ENCODE peak calls at places on chromosomes 4 and X, in nine cellular contexts. P, V, Y, A, E, C, D, W and X are unnamed samples.

GRCh38 chr4:2393353-2394270 is 24.8 kb downstream of the ZFYVE28 start:
- DNase-seq in A (peak; percentile 11), V (peak; percentile 63), W (peak; percentile 79), Y (peak; percentile 48), C (no peak), D (no peak), P (peak; percentile 32), E (no peak), X (no peak)

GRCh38 chr4:6065166-6065565 is 46.9 kb upstream of the C4orf50 start:
- DNase-seq in W (no peak), C (no peak), P (no peak), A (no peak), E (no peak), Y (no peak), D (no peak), V (no peak), X (no peak)

GRCh38 chr4:80875642-80876041 is 154.9 kb upstream of the BMP3 start:
- DNase-seq in W (no peak), V (no peak), E (no peak), C (no peak), Y (no peak), A (no peak), P (no peak), D (no peak), X (no peak)

GRCh38 chr4:164959896-164960295 is 17.6 kb downstream of the TRIM61 start:
- DNase-seq in E (no peak), A (no peak), Y (no peak), D (no peak), P (no peak), V (no peak), C (no peak), W (no peak), X (no peak)

GRCh38 chr4:4645743-4646142 is 103.9 kb upstream of the STX18 start:
- DNase-seq in E (no peak), D (no peak), Y (no peak), A (peak; percentile 22), P (no peak), V (no peak), C (no peak), W (no peak), X (no peak)

GRCh38 chr4:173343832-173344397 is 9.8 kb upstream of the HMGB2 start:
- DNase-seq in V (no peak), C (no peak), W (peak; percentile 18), A (no peak), Y (no peak), D (no peak), P (no peak), E (no peak), X (no peak)

GRCh38 chr4:176001171-176002006 is 64.3 kb upstream of the WDR17 start:
- DNase-seq in Y (peak; percentile 48), P (peak; percentile 31), C (no peak), A (no peak), V (peak; percentile 23), W (peak; percentile 81), E (no peak), D (no peak), X (peak; percentile 52)

GRCh38 chrX:46376246-46376885 is 168.9 kb downstream of the ZNF674 start:
- DNase-seq in D (no peak), C (no peak), P (peak; percentile 13), A (peak; percentile 58), Y (no peak), V (peak; percentile 17), E (peak; percentile 11), W (peak; percentile 69), X (no peak)

GRCh38 chrX:22155126-22155525 is 117.6 kb upstream of the CBLL2 start:
- DNase-seq in Y (no peak), C (no peak), D (no peak), A (no peak), W (no peak), P (no peak), E (no peak), V (no peak), X (no peak)

GRCh38 chr4:57270350-57270749 is 160.2 kb upstream of the IGFBP7 start:
- DNase-seq in P (no peak), A (no peak), Y (peak; percentile 44), W (no peak), D (no peak), V (no peak), C (no peak), E (no peak), X (no peak)

GRCh38 chr4:183403486-183403885 is 41.0 kb upstream of the CDKN2AIP start:
- DNase-seq in A (no peak), Y (no peak), P (no peak), E (no peak), C (no peak), V (no peak), D (no peak), W (no peak), X (no peak)

GRCh38 chr4:175784986-175785525 is 27.0 kb downstream of the GPM6A start:
- DNase-seq in P (no peak), Y (no peak), A (no peak), W (no peak), D (no peak), E (no peak), C (no peak), V (no peak), X (no peak)

GRCh38 chr4:1445716-1446445 is 39.6 kb upstream of the NKX1-1 start:
- DNase-seq in C (no peak), V (no peak), W (no peak), P (no peak), A (no peak), Y (no peak), E (no peak), D (no peak), X (peak; percentile 40)

GRCh38 chr4:145098675-145099037 is 545 bp downstream of the ABCE1 start:
- DNase-seq in D (no peak), C (peak; percentile 8), E (no peak), Y (no peak), W (no peak), P (peak; percentile 16), V (peak; percentile 38), A (peak; percentile 74), X (no peak)

GRCh38 chr4:16337936-16338335 is 111.7 kb upstream of the TAPT1 start:
- DNase-seq in P (no peak), A (peak; percentile 81), W (no peak), C (no peak), E (no peak), V (no peak), D (no peak), Y (no peak), X (no peak)

GRCh38 chr4:72109959-72110497 is 78.2 kb downstream of the NPFFR2 start:
- DNase-seq in Y (no peak), A (no peak), W (no peak), P (no peak), E (no peak), C (no peak), V (no peak), D (no peak), X (no peak)

DNA sequence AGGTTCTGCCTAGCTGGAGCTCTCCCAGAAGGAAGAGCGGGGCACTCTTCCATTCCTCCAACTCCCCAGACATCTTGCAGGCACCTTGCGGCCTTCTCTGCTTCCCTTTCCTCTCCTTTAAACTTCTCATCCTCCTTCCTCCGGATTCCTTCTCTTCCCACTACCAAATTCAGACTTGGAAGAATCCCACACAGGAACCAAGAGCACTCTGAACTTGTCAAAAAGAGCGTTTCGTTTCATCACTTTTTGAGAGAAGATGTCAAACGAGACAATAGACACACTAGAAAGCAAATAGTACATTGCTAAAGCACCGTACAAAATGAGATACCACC is 512 bp upstream of the UCP1 start:
- DNase-seq in Y (no peak), V (no peak), E (no peak), P (no peak), W (no peak), D (no peak), A (no peak), C (no peak), X (no peak)
- H3K27me3 ChIP-seq in Y (peaks cover 58% of the 10 kb centered on the region), V (peaks cover 11% of the 10 kb centered on the region), E (peaks cover 69% of the 10 kb centered on the region), P (peaks cover 81% of the 10 kb centered on the region), W (peaks cover 85% of the 10 kb centered on the region), D (peaks cover 37% of the 10 kb centered on the region), A (peaks cover 35% of the 10 kb centered on the region), C (peaks cover 76% of the 10 kb centered on the region), X (no peaks in the 10 kb centered on the region)

GRCh38 chr4:98928505-98929340 is at the start of gene EIF4E:
- DNase-seq in Y (peak; percentile 99), A (peak; percentile 97), E (peak; percentile 98), P (peak; percentile 98), C (peak; percentile 93), D (peak; percentile 94), W (peak; percentile 98), V (peak; percentile 100), X (peak; percentile 99)
- TF ChIP-seq CTCF in Y (no peak), A (peak; percentile 22), E (no peak), P (peak; percentile 23), C (peak; percentile 34), D (no peak), W (peak; percentile 32), V (no peak), X (no peak)

DNA sequence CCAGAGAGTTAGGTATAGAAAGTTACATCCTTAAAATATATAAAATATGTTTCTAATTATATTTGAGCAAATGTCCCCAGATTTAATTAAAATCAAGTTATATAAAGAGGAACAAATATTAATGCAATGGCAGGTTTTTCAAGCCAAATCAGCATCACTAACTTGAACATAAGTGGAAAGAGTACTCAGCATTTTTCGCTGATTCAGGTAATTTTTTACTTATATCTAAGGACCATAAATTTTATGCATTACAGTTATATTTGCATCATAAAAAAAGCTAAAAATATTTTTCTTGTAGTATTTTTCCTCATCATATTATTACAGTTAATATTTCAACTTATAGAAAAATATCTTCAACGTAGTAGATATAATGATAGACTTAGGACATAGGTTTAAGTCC is 1047.4 kb downstream of the FAM133A start:
- DNase-seq in A (no peak), V (no peak), E (no peak), C (no peak), Y (no peak), W (no peak), D (no peak), P (no peak), X (no peak)
- H3K27me3 ChIP-seq in A (no peaks in the 10 kb centered on the region), V (no peaks in the 10 kb centered on the region), E (no peaks in the 10 kb centered on the region), C (no peaks in the 10 kb centered on the region), Y (peaks cover 7% of the 10 kb centered on the region), W (no peaks in the 10 kb centered on the region), D (no peaks in the 10 kb centered on the region), P (no peaks in the 10 kb centered on the region), X (no peaks in the 10 kb centered on the region)

GRCh38 chr4:41687971-41688370 is 60.6 kb downstream of the PHOX2B start:
- DNase-seq in V (no peak), Y (no peak), W (no peak), C (no peak), A (no peak), E (no peak), D (no peak), P (no peak), X (no peak)

GRCh38 chr4:41696131-41696530 is 52.4 kb downstream of the PHOX2B start:
- DNase-seq in P (no peak), E (no peak), Y (no peak), V (no peak), A (no peak), C (no peak), D (no peak), W (no peak), X (no peak)

GRCh38 chr4:41692717-41693345 is 55.7 kb downstream of the PHOX2B start:
- DNase-seq in E (peak; percentile 18), Y (peak; percentile 58), D (no peak), W (peak; percentile 79), V (peak; percentile 54), A (peak; percentile 44), C (peak; percentile 2), P (peak; percentile 46), X (peak; percentile 58)

GRCh38 chr4:41696768-41697167 is 51.8 kb downstream of the PHOX2B start:
- DNase-seq in E (no peak), P (no peak), C (no peak), W (no peak), A (no peak), D (no peak), V (no peak), Y (no peak), X (no peak)

GRCh38 chr4:41693629-41694028 is 54.9 kb downstream of the PHOX2B start:
- DNase-seq in C (no peak), Y (no peak), E (peak; percentile 3), W (peak; percentile 41), A (peak; percentile 54), V (no peak), P (no peak), D (no peak), X (no peak)
- TF ChIP-seq CTCF in C (no peak), Y (peak; percentile 36), E (peak; percentile 69), W (peak; percentile 64), A (peak; percentile 48), V (peak; percentile 43), P (peak; percentile 19), D (peak; percentile 60), X (peak; percentile 30)